ENCODE peak calls at places on chromosomes 1 and 21, in seven cellular contexts. One of them, this sample, is unnamed.
A peak's percentile ranks its signal among the peaks of the same experiment; 100 is the strongest.

GRCh38 chr1:2650967-2651645 is 18.3 kb upstream of the MMEL1 start:
- DNase-seq in mesendoderm: no peak
- DNase-seq in H9: no peak
- DNase-seq in IMR-90: no peak
- DNase-seq in neuronal stem cell: no peak
- DNase-seq in H1: no peak
- DNase-seq in trophoblast cell: no peak
- DNase-seq in this sample: no peak

GRCh38 chr1:94247146-94248094 is 10.0 kb upstream of the ARHGAP29 start:
- DNase-seq in mesendoderm: peak; percentile 90
- DNase-seq in H9: peak; percentile 85
- DNase-seq in IMR-90: peak; percentile 36
- DNase-seq in neuronal stem cell: peak; percentile 82
- DNase-seq in H1: peak; percentile 91
- DNase-seq in trophoblast cell: peak; percentile 86
- DNase-seq in this sample: peak; percentile 53

GRCh38 chr1:55483523-55483922 is 268.4 kb upstream of the USP24 start:
- DNase-seq in mesendoderm: peak; percentile 67
- DNase-seq in H9: peak; percentile 37
- DNase-seq in IMR-90: no peak
- DNase-seq in neuronal stem cell: no peak
- DNase-seq in H1: no peak
- DNase-seq in trophoblast cell: peak; percentile 27
- DNase-seq in this sample: no peak

GRCh38 chr1:2984399-2985061 is 36.7 kb upstream of the ACTRT2 start:
- DNase-seq in mesendoderm: no peak
- DNase-seq in H9: no peak
- DNase-seq in IMR-90: no peak
- DNase-seq in neuronal stem cell: no peak
- DNase-seq in H1: no peak
- DNase-seq in trophoblast cell: no peak
- DNase-seq in this sample: no peak

GRCh38 chr1:213416461-213417224 is 365.6 kb downstream of the RPS6KC1 start:
- DNase-seq in mesendoderm: no peak
- DNase-seq in H9: no peak
- DNase-seq in IMR-90: no peak
- DNase-seq in neuronal stem cell: no peak
- DNase-seq in H1: peak; percentile 16
- DNase-seq in trophoblast cell: no peak
- DNase-seq in this sample: no peak

GRCh38 chr1:82896036-82896435 is 1095.3 kb downstream of the ADGRL2 start:
- DNase-seq in mesendoderm: no peak
- DNase-seq in H9: no peak
- DNase-seq in IMR-90: no peak
- DNase-seq in neuronal stem cell: no peak
- DNase-seq in H1: no peak
- DNase-seq in trophoblast cell: no peak
- DNase-seq in this sample: no peak

GRCh38 chr21:41802684-41803083 is 35.8 kb upstream of the RIPK4 start:
- DNase-seq in mesendoderm: no peak
- DNase-seq in H9: no peak
- DNase-seq in IMR-90: no peak
- DNase-seq in neuronal stem cell: no peak
- DNase-seq in H1: no peak
- DNase-seq in trophoblast cell: no peak
- DNase-seq in this sample: no peak

GRCh38 chr21:36211660-36212512 is 55.3 kb downstream of the DOP1B start:
- DNase-seq in mesendoderm: no peak
- DNase-seq in H9: no peak
- DNase-seq in IMR-90: peak; percentile 93
- DNase-seq in neuronal stem cell: no peak
- DNase-seq in H1: no peak
- DNase-seq in trophoblast cell: peak; percentile 96
- DNase-seq in this sample: peak; percentile 61

GRCh38 chr1:52602328-52603300 is at the start of gene GPX7:
- DNase-seq in mesendoderm: peak; percentile 74
- DNase-seq in H9: peak; percentile 51
- DNase-seq in IMR-90: peak; percentile 39
- DNase-seq in neuronal stem cell: no peak
- DNase-seq in H1: peak; percentile 66
- DNase-seq in trophoblast cell: peak; percentile 46
- DNase-seq in this sample: peak; percentile 49

GRCh38 chr1:227764019-227764391 is 28.8 kb downstream of the SNAP47 start:
- DNase-seq in mesendoderm: peak; percentile 67
- DNase-seq in H9: no peak
- DNase-seq in IMR-90: peak; percentile 35
- DNase-seq in neuronal stem cell: no peak
- DNase-seq in H1: no peak
- DNase-seq in trophoblast cell: peak; percentile 99
- DNase-seq in this sample: peak; percentile 6

GRCh38 chr1:110645962-110646735 is 28.6 kb downstream of the KCNA3 start:
- DNase-seq in mesendoderm: no peak
- DNase-seq in H9: no peak
- DNase-seq in IMR-90: peak; percentile 73
- DNase-seq in neuronal stem cell: no peak
- DNase-seq in H1: no peak
- DNase-seq in trophoblast cell: peak; percentile 52
- DNase-seq in this sample: no peak
- H4K8ac ChIP-seq in mesendoderm: no peak overlapping the region
- H4K8ac ChIP-seq in H9: no peak overlapping the region
- H4K8ac ChIP-seq in IMR-90: no peak overlapping the region
- H4K8ac ChIP-seq in neuronal stem cell: no peak overlapping the region
- H4K8ac ChIP-seq in H1: no peak overlapping the region
- H4K8ac ChIP-seq in trophoblast cell: no peak overlapping the region
- H4K8ac ChIP-seq in this sample: no peak overlapping the region

GRCh38 chr21:21122680-21123079 is 124.5 kb downstream of the NCAM2 start:
- DNase-seq in mesendoderm: no peak
- DNase-seq in H9: no peak
- DNase-seq in IMR-90: no peak
- DNase-seq in neuronal stem cell: no peak
- DNase-seq in H1: no peak
- DNase-seq in trophoblast cell: no peak
- DNase-seq in this sample: no peak
- H4K8ac ChIP-seq in mesendoderm: no peak overlapping the region
- H4K8ac ChIP-seq in H9: no peak overlapping the region
- H4K8ac ChIP-seq in IMR-90: no peak overlapping the region
- H4K8ac ChIP-seq in neuronal stem cell: no peak overlapping the region
- H4K8ac ChIP-seq in H1: no peak overlapping the region
- H4K8ac ChIP-seq in trophoblast cell: no peak overlapping the region
- H4K8ac ChIP-seq in this sample: no peak overlapping the region

DNA sequence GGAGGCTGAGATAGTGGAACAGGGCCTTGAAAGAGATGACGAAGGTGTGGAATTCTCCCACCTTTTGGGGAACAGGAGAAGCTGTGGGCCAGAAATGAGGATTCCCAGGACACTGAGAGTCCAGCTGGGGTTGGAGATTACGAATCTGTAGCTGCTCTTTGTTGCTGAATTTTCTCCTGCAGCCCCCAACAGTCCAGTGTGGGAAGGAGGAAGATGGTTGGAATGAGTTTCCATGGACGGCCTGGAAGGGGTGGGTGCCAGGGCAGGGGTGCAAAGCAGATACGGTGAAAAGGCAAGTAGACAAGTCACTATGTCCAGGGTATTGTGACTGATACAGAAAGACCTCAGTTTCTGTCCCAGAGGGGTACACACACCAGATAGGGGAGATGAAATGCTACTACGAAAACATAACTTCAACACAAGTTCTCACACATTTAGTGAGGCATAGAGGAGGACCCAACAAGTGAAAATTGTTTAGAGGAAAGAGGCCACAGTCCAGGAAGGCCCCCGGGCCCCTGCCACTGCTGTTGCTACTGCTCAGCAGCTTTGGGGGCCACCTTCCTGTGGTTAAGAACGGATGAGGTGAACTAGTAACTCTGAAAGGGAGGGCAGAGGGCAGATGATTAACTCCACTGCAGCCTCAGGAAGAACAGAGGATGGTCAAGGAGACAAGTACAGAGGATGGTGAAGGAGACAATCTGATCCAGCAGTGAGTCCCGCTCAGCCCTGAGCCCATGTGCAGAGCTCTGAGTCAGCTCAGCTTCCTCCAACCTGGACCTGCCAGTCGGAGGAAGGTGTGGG is 7.3 kb downstream of the CD244 start:
- DNase-seq in mesendoderm: no peak
- DNase-seq in H9: no peak
- DNase-seq in IMR-90: no peak
- DNase-seq in neuronal stem cell: no peak
- DNase-seq in H1: no peak
- DNase-seq in trophoblast cell: no peak
- DNase-seq in this sample: no peak
- H4K8ac ChIP-seq in mesendoderm: no peak overlapping the region
- H4K8ac ChIP-seq in H9: no peak overlapping the region
- H4K8ac ChIP-seq in IMR-90: no peak overlapping the region
- H4K8ac ChIP-seq in neuronal stem cell: no peak overlapping the region
- H4K8ac ChIP-seq in H1: peak overlapping the region; percentile 48
- H4K8ac ChIP-seq in trophoblast cell: no peak overlapping the region
- H4K8ac ChIP-seq in this sample: no peak overlapping the region

GRCh38 chr1:158169105-158169504 is 11.6 kb upstream of the CD1D start:
- DNase-seq in mesendoderm: no peak
- DNase-seq in H9: no peak
- DNase-seq in IMR-90: no peak
- DNase-seq in neuronal stem cell: no peak
- DNase-seq in H1: no peak
- DNase-seq in trophoblast cell: no peak
- DNase-seq in this sample: no peak
- H4K8ac ChIP-seq in mesendoderm: no peak overlapping the region
- H4K8ac ChIP-seq in H9: no peak overlapping the region
- H4K8ac ChIP-seq in IMR-90: no peak overlapping the region
- H4K8ac ChIP-seq in neuronal stem cell: no peak overlapping the region
- H4K8ac ChIP-seq in H1: no peak overlapping the region
- H4K8ac ChIP-seq in trophoblast cell: no peak overlapping the region
- H4K8ac ChIP-seq in this sample: no peak overlapping the region

DNA sequence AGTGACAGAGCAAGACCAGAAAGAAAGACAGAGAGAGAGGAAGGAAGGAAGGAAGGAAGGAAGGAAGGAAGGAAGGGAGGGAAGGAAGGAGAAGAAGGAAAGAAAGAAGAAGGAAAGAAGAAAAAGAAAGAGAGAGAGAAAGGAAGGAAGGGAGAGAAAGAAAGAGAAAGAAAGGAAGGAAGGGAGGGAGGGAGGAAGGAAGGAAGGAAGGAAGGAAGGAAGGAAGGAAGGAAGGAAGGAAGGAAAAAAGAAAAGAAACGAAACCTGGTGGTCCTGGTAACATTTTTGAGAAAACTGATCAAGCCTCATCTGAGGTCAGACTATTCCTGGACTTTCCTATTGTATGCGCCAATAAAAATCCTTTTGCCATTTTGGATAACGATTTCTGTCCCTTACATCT is 8.2 kb upstream of the CTTNBP2NL start:
- DNase-seq in mesendoderm: no peak
- DNase-seq in H9: no peak
- DNase-seq in IMR-90: no peak
- DNase-seq in neuronal stem cell: no peak
- DNase-seq in H1: no peak
- DNase-seq in trophoblast cell: no peak
- DNase-seq in this sample: no peak
- H4K8ac ChIP-seq in mesendoderm: no peak overlapping the region
- H4K8ac ChIP-seq in H9: no peak overlapping the region
- H4K8ac ChIP-seq in IMR-90: no peak overlapping the region
- H4K8ac ChIP-seq in neuronal stem cell: no peak overlapping the region
- H4K8ac ChIP-seq in H1: no peak overlapping the region
- H4K8ac ChIP-seq in trophoblast cell: no peak overlapping the region
- H4K8ac ChIP-seq in this sample: no peak overlapping the region

DNA sequence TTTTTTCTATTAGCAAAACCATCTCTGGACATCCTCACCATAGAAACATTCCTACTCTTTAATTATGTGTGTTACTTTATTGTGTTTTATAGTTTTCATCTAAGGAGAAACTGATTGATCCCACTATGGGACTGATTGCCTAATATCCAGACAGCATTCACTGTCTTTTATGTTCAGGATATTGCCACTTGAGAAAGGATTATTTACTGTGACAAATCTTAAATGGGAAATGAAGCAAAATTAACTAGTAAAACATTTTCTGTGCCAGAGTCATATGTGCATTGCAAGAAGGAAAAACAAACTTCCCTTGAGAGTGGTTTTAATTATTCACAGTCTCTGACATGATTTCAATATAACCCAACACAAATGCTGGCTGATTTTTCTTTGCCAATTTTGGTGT is 15.9 kb upstream of the RGS13 start:
- DNase-seq in mesendoderm: no peak
- DNase-seq in H9: no peak
- DNase-seq in IMR-90: no peak
- DNase-seq in neuronal stem cell: no peak
- DNase-seq in H1: no peak
- DNase-seq in trophoblast cell: no peak
- DNase-seq in this sample: no peak
- H4K8ac ChIP-seq in mesendoderm: no peak overlapping the region
- H4K8ac ChIP-seq in H9: no peak overlapping the region
- H4K8ac ChIP-seq in IMR-90: no peak overlapping the region
- H4K8ac ChIP-seq in neuronal stem cell: no peak overlapping the region
- H4K8ac ChIP-seq in H1: no peak overlapping the region
- H4K8ac ChIP-seq in trophoblast cell: no peak overlapping the region
- H4K8ac ChIP-seq in this sample: no peak overlapping the region

GRCh38 chr1:93087532-93087931 is 8.4 kb downstream of the MTF2 start:
- DNase-seq in mesendoderm: no peak
- DNase-seq in H9: no peak
- DNase-seq in IMR-90: no peak
- DNase-seq in neuronal stem cell: no peak
- DNase-seq in H1: no peak
- DNase-seq in trophoblast cell: no peak
- DNase-seq in this sample: no peak

DNA sequence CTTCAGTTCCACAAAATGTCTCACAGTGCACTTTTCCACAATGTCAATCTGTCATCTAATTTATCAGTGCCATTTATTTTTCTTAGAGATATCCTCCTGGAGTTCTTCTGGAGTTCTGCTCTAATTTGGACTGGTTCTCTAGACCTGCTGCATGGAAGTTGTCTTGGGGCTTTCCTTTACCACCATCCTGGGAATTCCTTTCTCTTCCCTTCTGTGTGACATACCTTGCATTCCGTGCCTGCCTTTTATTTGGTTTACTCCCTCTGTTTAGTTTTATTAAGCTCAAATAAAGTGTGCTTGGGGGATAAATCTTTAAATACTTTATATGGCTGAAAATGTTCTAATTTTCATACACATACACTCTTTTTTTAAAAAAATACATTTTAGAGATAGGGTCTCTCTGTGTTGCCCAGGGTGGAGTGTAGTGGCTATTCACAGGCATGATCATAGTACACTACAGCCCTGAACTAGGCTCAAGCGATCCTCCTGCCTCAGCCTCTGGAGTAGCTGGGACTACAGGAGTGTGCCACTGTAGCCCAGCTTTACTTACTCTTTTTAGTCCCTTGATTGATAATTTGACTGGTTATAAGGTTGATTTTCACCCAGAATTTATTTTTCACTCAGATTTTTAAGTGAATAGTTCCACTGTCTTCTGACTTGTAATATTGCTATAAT is 14.4 kb downstream of the MTF2 start:
- DNase-seq in mesendoderm: peak; percentile 77
- DNase-seq in H9: no peak
- DNase-seq in IMR-90: peak; percentile 15
- DNase-seq in neuronal stem cell: no peak
- DNase-seq in H1: no peak
- DNase-seq in trophoblast cell: peak; percentile 32
- DNase-seq in this sample: peak; percentile 17
- H4K8ac ChIP-seq in mesendoderm: no peak overlapping the region
- H4K8ac ChIP-seq in H9: no peak overlapping the region
- H4K8ac ChIP-seq in IMR-90: no peak overlapping the region
- H4K8ac ChIP-seq in neuronal stem cell: no peak overlapping the region
- H4K8ac ChIP-seq in H1: no peak overlapping the region
- H4K8ac ChIP-seq in trophoblast cell: no peak overlapping the region
- H4K8ac ChIP-seq in this sample: no peak overlapping the region

This sample was measured in mesenchymal stem cell.